ENCODE peak calls at places on chromosomes 12 and 14, in six cellular contexts. S is dorsolateral prefrontal cortex, Q is fibroblast of the aortic adventitia, U is right atrium auricular region, G is neural progenitor cell, V is BE2C. F is an unnamed sample.
A peak's percentile ranks its signal among the peaks of the same experiment; 100 is the strongest.

GRCh38 chr12:18546399-18546798 is 191.4 kb downstream of the PLCZ1 start:
- DNase-seq in S (no peak), Q (peak; percentile 75), U (no peak), G (no peak), V (no peak), F (no peak)

GRCh38 chr12:43332977-43333649 is 218.9 kb downstream of the ADAMTS20 start:
- DNase-seq in S (no peak), Q (peak; percentile 93), U (no peak), G (no peak), V (peak; percentile 32), F (no peak)

GRCh38 chr12:99911076-99911475 is 73.7 kb downstream of the ANKS1B start:
- DNase-seq in S (no peak), Q (peak; percentile 95), U (peak; percentile 65), G (no peak), V (no peak), F (peak; percentile 81)

GRCh38 chr14:80695869-80696268 is 245.7 kb downstream of the CEP128 start:
- DNase-seq in S (no peak), Q (no peak), U (no peak), G (no peak), V (no peak), F (no peak)

GRCh38 chr14:35949933-35950332 is 123.8 kb downstream of the BRMS1L start:
- DNase-seq in S (no peak), Q (no peak), U (no peak), G (peak; percentile 62), V (no peak), F (no peak)

GRCh38 chr14:28765907-28766504 is 581 bp upstream of the FOXG1 start:
- DNase-seq in S (no peak), Q (no peak), U (no peak), G (peak; percentile 68), V (no peak), F (no peak)

GRCh38 chr14:72617391-72618011 is 276.4 kb downstream of the DPF3 start:
- DNase-seq in S (no peak), Q (peak; percentile 78), U (no peak), G (peak; percentile 48), V (peak; percentile 30), F (peak; percentile 88)

GRCh38 chr14:23379331-23380196 is 2.7 kb downstream of the CMTM5 start:
- DNase-seq in S (no peak), Q (peak; percentile 25), U (peak; percentile 76), G (peak; percentile 74), V (peak; percentile 70), F (no peak)

GRCh38 chr14:58287607-58288042 is 10.7 kb upstream of the ARID4A start:
- DNase-seq in S (no peak), Q (no peak), U (no peak), G (no peak), V (no peak), F (no peak)

GRCh38 chr12:106680280-106680679 is 94.2 kb upstream of the RIC8B start:
- DNase-seq in S (no peak), Q (no peak), U (no peak), G (no peak), V (no peak), F (no peak)

GRCh38 chr12:9244894-9245293 is 36.7 kb upstream of the PZP start:
- DNase-seq in S (peak; percentile 57), Q (no peak), U (no peak), G (no peak), V (no peak), F (no peak)

GRCh38 chr14:50036637-50037036 is 79.7 kb downstream of the VCPKMT start:
- DNase-seq in S (no peak), Q (no peak), U (no peak), G (no peak), V (no peak), F (no peak)

GRCh38 chr14:69002069-69002468 is 23.0 kb upstream of the ACTN1 start:
- DNase-seq in S (no peak), Q (peak; percentile 22), U (no peak), G (peak; percentile 40), V (no peak), F (no peak)

GRCh38 chr12:52083638-52083996 is 4.1 kb downstream of the SMIM41 start:
- DNase-seq in S (no peak), Q (no peak), U (no peak), G (no peak), V (no peak), F (no peak)

GRCh38 chr12:28963554-28963953 is 185.5 kb upstream of the FAR2 start:
- DNase-seq in S (no peak), Q (peak; percentile 66), U (no peak), G (peak; percentile 14), V (no peak), F (no peak)

GRCh38 chr12:66623455-66623854 is 55.4 kb downstream of the GRIP1 start:
- DNase-seq in S (no peak), Q (no peak), U (no peak), G (no peak), V (no peak), F (no peak)

GRCh38 chr12:43852744-43853143 is 16.9 kb downstream of the TMEM117 start:
- DNase-seq in S (no peak), Q (no peak), U (no peak), G (no peak), V (no peak), F (no peak)

GRCh38 chr12:116324684-116325664 is 47.5 kb upstream of the MED13L start:
- DNase-seq in S (no peak), Q (no peak), U (no peak), G (no peak), V (no peak), F (no peak)

GRCh38 chr14:36647827-36648753 is 13.6 kb upstream of the PAX9 start:
- DNase-seq in S (no peak), Q (peak; percentile 26), U (no peak), G (peak; percentile 89), V (no peak), F (no peak)

GRCh38 chr14:27727371-27727770 is 1039.2 kb upstream of the FOXG1 start:
- DNase-seq in S (no peak), Q (no peak), U (no peak), G (no peak), V (no peak), F (no peak)

GRCh38 chr14:60655114-60655897 is 6.0 kb upstream of the SIX1 start:
- DNase-seq in S (no peak), Q (no peak), U (no peak), G (peak; percentile 65), V (no peak), F (no peak)

GRCh38 chr14:60657609-60657983 is 8.3 kb upstream of the SIX1 start:
- DNase-seq in S (no peak), Q (no peak), U (no peak), G (peak; percentile 53), V (no peak), F (no peak)

GRCh38 chr14:60658116-60658515 is 8.8 kb upstream of the SIX1 start:
- DNase-seq in S (no peak), Q (no peak), U (no peak), G (peak; percentile 41), V (no peak), F (no peak)

GRCh38 chr14:60655898-60656754 is 6.8 kb upstream of the SIX1 start:
- DNase-seq in S (no peak), Q (no peak), U (no peak), G (peak; percentile 59), V (no peak), F (no peak)

DNA sequence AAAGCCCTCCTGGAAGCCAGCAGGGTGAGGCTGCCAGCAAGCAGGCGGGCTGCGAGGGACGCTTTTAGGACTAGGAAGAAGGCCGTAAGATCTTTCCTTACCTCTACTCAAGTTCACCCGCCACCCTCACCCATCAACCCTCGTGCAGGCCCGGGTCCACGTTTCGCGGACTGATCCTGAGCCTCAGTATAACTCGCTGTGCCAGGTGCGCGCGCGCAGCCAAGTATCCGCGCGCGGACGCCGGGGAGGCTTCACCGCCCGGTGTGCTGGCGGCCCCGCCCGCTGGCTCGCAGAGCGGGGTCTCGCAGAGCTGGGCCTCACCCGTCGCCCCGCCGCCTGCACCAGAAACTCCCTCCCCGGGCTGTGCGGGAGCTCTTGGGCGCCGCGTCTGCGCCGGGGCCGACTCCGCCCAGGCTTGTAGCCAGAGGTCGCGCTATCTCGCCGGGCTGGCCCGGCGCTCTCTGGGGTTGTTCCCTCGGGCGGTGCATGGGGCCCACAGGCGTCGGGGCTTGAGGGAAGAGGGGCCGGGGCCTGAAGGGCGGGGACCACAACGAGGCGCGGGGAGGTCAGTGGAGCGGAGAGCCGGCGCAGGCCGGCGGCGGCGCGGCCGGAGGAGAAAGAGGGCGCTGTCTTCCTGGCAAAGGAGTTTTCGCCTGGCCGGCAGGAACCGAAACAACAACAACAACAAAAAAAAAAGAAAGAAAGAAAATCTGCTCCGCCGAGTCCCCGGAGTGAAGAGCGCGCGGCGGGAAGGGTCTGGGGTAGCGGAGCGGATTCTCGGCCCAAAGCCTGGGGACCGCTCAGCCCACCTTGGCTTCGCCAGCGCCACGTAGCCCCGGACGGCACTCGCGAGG is 7.7 kb upstream of the SIX1 start:
- DNase-seq in S (no peak), Q (peak; percentile 59), U (no peak), G (peak; percentile 90), V (peak; percentile 57), F (no peak)
- H3K4me3 ChIP-seq in S (peak overlapping the region; percentile 55), Q (peak overlapping the region; percentile 72), U (peak overlapping the region; percentile 47), G (peak overlapping the region; percentile 62), V (peak overlapping the region; percentile 80), F (peak overlapping the region; percentile 53)

GRCh38 chr12:1540690-1541089 is 53.7 kb downstream of the FBXL14 start:
- DNase-seq in S (no peak), Q (peak; percentile 26), U (no peak), G (no peak), V (no peak), F (no peak)

GRCh38 chr12:1546931-1547640 is 47.3 kb downstream of the FBXL14 start:
- DNase-seq in S (no peak), Q (no peak), U (no peak), G (no peak), V (no peak), F (no peak)

GRCh38 chr12:1542599-1542998 is 51.8 kb downstream of the FBXL14 start:
- DNase-seq in S (no peak), Q (no peak), U (no peak), G (no peak), V (no peak), F (no peak)

GRCh38 chr12:1544991-1545700 is 49.2 kb downstream of the FBXL14 start:
- DNase-seq in S (no peak), Q (peak; percentile 67), U (no peak), G (no peak), V (no peak), F (no peak)
- TF ChIP-seq CTCF in S (no peak), Q (peak; percentile 42), U (peak; percentile 42), G (no peak), V (peak; percentile 54), F (peak; percentile 50)

GRCh38 chr12:53423597-53423996 is at the start of gene AMHR2:
- DNase-seq in S (no peak), Q (no peak), U (no peak), G (peak; percentile 8), V (no peak), F (no peak)
- H3K4me3 ChIP-seq in S (no peak within 1 kb of the TSS), Q (no peak within 1 kb of the TSS), U (no peak within 1 kb of the TSS), G (no peak within 1 kb of the TSS), V (no peak within 1 kb of the TSS), F (no peak within 1 kb of the TSS)

GRCh38 chr14:99202516-99202915 is 69.5 kb downstream of the BCL11B start:
- DNase-seq in S (no peak), Q (no peak), U (no peak), G (no peak), V (no peak), F (no peak)

GRCh38 chr14:99201351-99202073 is 70.5 kb downstream of the BCL11B start:
- DNase-seq in S (no peak), Q (no peak), U (no peak), G (no peak), V (no peak), F (no peak)

GRCh38 chr14:99200654-99201005 is 71.4 kb downstream of the BCL11B start:
- DNase-seq in S (no peak), Q (no peak), U (no peak), G (no peak), V (no peak), F (no peak)

GRCh38 chr14:99198746-99199145 is 73.3 kb downstream of the BCL11B start:
- DNase-seq in S (no peak), Q (no peak), U (no peak), G (no peak), V (no peak), F (no peak)

GRCh38 chr14:99199854-99200653 is 71.9 kb downstream of the BCL11B start:
- DNase-seq in S (no peak), Q (no peak), U (no peak), G (no peak), V (no peak), F (no peak)
- TF ChIP-seq CTCF in S (peak; percentile 18), Q (no peak), U (peak; percentile 26), G (peak; percentile 49), V (no peak), F (peak; percentile 47)